ENCODE peak calls at places on chromosomes 3 and 15, in seven cellular contexts. Z is dorsolateral prefrontal cortex; V is right atrium auricular region; W is lower lobe of right lung; M is thoracic aorta; T is aorta; R is CD8-positive, alpha-beta memory T cell. X is an unnamed sample.

GRCh38 chr15:70522323-70522966 is 240.9 kb downstream of the UACA start:
- DNase-seq in Z (no peak), V (no peak), W (no peak), M (no peak), T (no peak), R (no peak), X (no peak)

GRCh38 chr15:34582461-34583357 is 742 bp downstream of the GOLGA8B start:
- DNase-seq in Z (no peak), V (no peak), W (no peak), M (no peak), T (peak), R (peak), X (peak)

GRCh38 chr15:70479056-70479455 is 284.3 kb downstream of the UACA start:
- DNase-seq in Z (no peak), V (no peak), W (no peak), M (no peak), T (peak), R (no peak), X (no peak)

GRCh38 chr3:118760611-118761606 is 273.7 kb downstream of the IGSF11 start:
- DNase-seq in Z (no peak), V (no peak), W (no peak), M (no peak), T (no peak), R (no peak), X (no peak)

GRCh38 chr3:187027531-187027936 is 97.2 kb downstream of the ST6GAL1 start:
- DNase-seq in Z (no peak), V (no peak), W (no peak), M (no peak), T (no peak), R (peak), X (peak)

GRCh38 chr3:125054436-125055164 is 1.2 kb downstream of the HEG1 start:
- DNase-seq in Z (no peak), V (no peak), W (no peak), M (no peak), T (no peak), R (peak), X (peak)

GRCh38 chr15:78732634-78733033 is 78.6 kb downstream of the ADAMTS7 start:
- DNase-seq in Z (no peak), V (no peak), W (no peak), M (no peak), T (peak), R (no peak), X (no peak)

GRCh38 chr3:43012189-43012588 is 33.1 kb downstream of the GASK1A start:
- DNase-seq in Z (no peak), V (no peak), W (no peak), M (no peak), T (no peak), R (no peak), X (no peak)

GRCh38 chr15:77632760-77633133 is at the start of gene LINGO1:
- DNase-seq in Z (no peak), V (no peak), W (no peak), M (no peak), T (no peak), R (no peak), X (no peak)

GRCh38 chr15:69852482-69853275 is 245.0 kb downstream of the TLE3 start:
- DNase-seq in Z (no peak), V (no peak), W (no peak), M (no peak), T (no peak), R (no peak), X (no peak)

GRCh38 chr15:90104551-90104950 is 2.3 kb upstream of the IDH2 start:
- DNase-seq in Z (peak), V (no peak), W (no peak), M (no peak), T (no peak), R (no peak), X (no peak)

GRCh38 chr3:142027295-142027694 is 122.0 kb downstream of the TFDP2 start:
- DNase-seq in Z (no peak), V (no peak), W (no peak), M (no peak), T (no peak), R (no peak), X (no peak)

GRCh38 chr15:41564286-41564959 is 5.4 kb downstream of the TYRO3 start:
- DNase-seq in Z (peak), V (no peak), W (no peak), M (no peak), T (no peak), R (no peak), X (no peak)

GRCh38 chr3:100103558-100104441 is 10.5 kb downstream of the FILIP1L start:
- DNase-seq in Z (no peak), V (no peak), W (no peak), M (no peak), T (no peak), R (no peak), X (no peak)

GRCh38 chr15:65680544-65680943 is 58.8 kb downstream of the SLC24A1 start:
- DNase-seq in Z (no peak), V (no peak), W (no peak), M (no peak), T (no peak), R (no peak), X (no peak)

GRCh38 chr3:195662-196061 is 901 bp upstream of the CHL1 start:
- DNase-seq in Z (no peak), V (no peak), W (no peak), M (no peak), T (no peak), R (no peak), X (no peak)

GRCh38 chr15:45183001-45183400 is 4.8 kb downstream of the SHF start:
- DNase-seq in Z (no peak), V (no peak), W (no peak), M (no peak), T (no peak), R (no peak), X (no peak)

GRCh38 chr3:193574488-193575072 is 18.4 kb upstream of the OPA1 start:
- DNase-seq in Z (no peak), V (no peak), W (no peak), M (no peak), T (no peak), R (no peak), X (no peak)

GRCh38 chr3:153956621-153957020 is 164.6 kb upstream of the ARHGEF26 start:
- DNase-seq in Z (no peak), V (no peak), W (no peak), M (no peak), T (no peak), R (no peak), X (no peak)

GRCh38 chr3:191350389-191351090 is 20.2 kb upstream of the UTS2B start:
- DNase-seq in Z (no peak), V (no peak), W (no peak), M (no peak), T (no peak), R (no peak), X (no peak)

GRCh38 chr3:97932387-97932801 is 39.8 kb downstream of the RIOX2 start:
- DNase-seq in Z (no peak), V (no peak), W (no peak), M (no peak), T (no peak), R (no peak), X (no peak)

GRCh38 chr3:109098245-109098644 is 19.7 kb downstream of the MORC1 start:
- DNase-seq in Z (no peak), V (no peak), W (no peak), M (no peak), T (no peak), R (no peak), X (no peak)

GRCh38 chr3:96449803-96450202 is 364.6 kb upstream of the EPHA6 start:
- DNase-seq in Z (no peak), V (no peak), W (no peak), M (no peak), T (no peak), R (no peak), X (no peak)

GRCh38 chr3:121981473-121981872 is 40.6 kb downstream of the ILDR1 start:
- DNase-seq in Z (no peak), V (no peak), W (no peak), M (no peak), T (no peak), R (no peak), X (no peak)

GRCh38 chr3:51681453-51681852 is 10.4 kb downstream of the TEX264 start:
- DNase-seq in Z (no peak), V (no peak), W (peak), M (no peak), T (no peak), R (peak), X (peak)

GRCh38 chr3:128281461-128282367 is 128.4 kb downstream of the EEFSEC start:
- DNase-seq in Z (no peak), V (no peak), W (no peak), M (no peak), T (no peak), R (no peak), X (no peak)

GRCh38 chr3:18946524-18946923 is 201.8 kb upstream of the KCNH8 start:
- DNase-seq in Z (no peak), V (no peak), W (no peak), M (no peak), T (no peak), R (no peak), X (no peak)

GRCh38 chr15:64009798-64010241 is 36.5 kb downstream of the DAPK2 start:
- DNase-seq in Z (no peak), V (no peak), W (no peak), M (no peak), T (no peak), R (peak), X (peak)

GRCh38 chr15:64009241-64009640 is 37.0 kb downstream of the DAPK2 start:
- DNase-seq in Z (no peak), V (no peak), W (no peak), M (no peak), T (no peak), R (no peak), X (peak)

GRCh38 chr15:64013179-64014043 is 32.9 kb downstream of the DAPK2 start:
- DNase-seq in Z (no peak), V (no peak), W (no peak), M (no peak), T (no peak), R (no peak), X (no peak)

GRCh38 chr15:64008177-64008576 is 38.1 kb downstream of the DAPK2 start:
- DNase-seq in Z (no peak), V (no peak), W (no peak), M (no peak), T (no peak), R (no peak), X (no peak)

DNA sequence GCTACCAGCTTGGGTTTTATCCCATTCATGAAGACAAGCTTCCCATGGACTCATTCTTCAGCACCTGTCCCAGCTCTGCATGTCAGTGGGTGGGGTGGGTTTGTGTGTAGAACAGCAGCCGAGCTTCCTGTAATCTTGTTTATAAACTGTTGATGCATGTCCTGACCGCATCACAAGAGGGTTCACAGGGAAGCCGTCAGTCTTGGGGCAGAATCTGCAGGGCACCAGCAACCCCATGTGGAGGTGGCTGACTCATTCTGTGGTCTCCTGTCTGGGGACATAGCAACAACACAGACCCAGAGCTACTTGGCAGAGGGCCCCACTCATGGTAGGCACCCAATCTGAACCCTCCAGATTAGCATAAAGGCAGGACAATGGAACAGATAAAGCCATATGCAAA is 35.6 kb downstream of the DAPK2 start:
- DNase-seq in Z (no peak), V (peak), W (peak), M (no peak), T (no peak), R (peak), X (peak)
- H3K4me3 ChIP-seq in Z (no peak), V (no peak), W (no peak), M (no peak), T (no peak), R (peak), X (no peak)

GRCh38 chr3:158839966-158840365 is 38.1 kb downstream of the MFSD1 start:
- DNase-seq in Z (no peak), V (no peak), W (no peak), M (no peak), T (no peak), R (no peak), X (no peak)

GRCh38 chr3:158842946-158843345 is 41.1 kb downstream of the MFSD1 start:
- DNase-seq in Z (no peak), V (no peak), W (no peak), M (no peak), T (no peak), R (no peak), X (no peak)

GRCh38 chr3:158837232-158837631 is 35.4 kb downstream of the MFSD1 start:
- DNase-seq in Z (no peak), V (no peak), W (no peak), M (no peak), T (no peak), R (no peak), X (no peak)

GRCh38 chr3:158845748-158846350 is 44.0 kb downstream of the MFSD1 start:
- DNase-seq in Z (no peak), V (no peak), W (no peak), M (no peak), T (no peak), R (peak), X (peak)

DNA sequence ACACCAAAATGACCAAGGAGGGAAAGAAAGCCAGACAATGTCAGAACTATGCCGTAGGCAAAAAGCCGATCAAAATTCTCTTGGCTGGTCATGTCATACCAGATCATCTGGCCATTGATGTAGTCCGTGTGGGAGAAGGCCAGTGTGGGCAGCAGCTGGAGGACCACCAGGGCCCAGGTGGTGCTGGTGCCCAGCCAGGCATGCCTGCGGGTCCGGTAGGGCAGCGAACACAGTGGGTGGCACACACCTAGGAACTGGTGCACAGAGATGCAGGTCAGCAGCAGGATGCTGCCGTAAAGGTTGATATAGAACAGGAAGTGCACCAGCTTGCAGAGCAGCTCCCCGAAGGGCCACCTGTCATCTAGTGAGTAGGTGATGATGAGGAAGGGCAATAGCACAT is 39.5 kb downstream of the MFSD1 start:
- DNase-seq in Z (no peak), V (no peak), W (no peak), M (no peak), T (no peak), R (no peak), X (no peak)
- H3K4me3 ChIP-seq in Z (no peak), V (no peak), W (no peak), M (no peak), T (no peak), R (no peak), X (no peak)

DNA sequence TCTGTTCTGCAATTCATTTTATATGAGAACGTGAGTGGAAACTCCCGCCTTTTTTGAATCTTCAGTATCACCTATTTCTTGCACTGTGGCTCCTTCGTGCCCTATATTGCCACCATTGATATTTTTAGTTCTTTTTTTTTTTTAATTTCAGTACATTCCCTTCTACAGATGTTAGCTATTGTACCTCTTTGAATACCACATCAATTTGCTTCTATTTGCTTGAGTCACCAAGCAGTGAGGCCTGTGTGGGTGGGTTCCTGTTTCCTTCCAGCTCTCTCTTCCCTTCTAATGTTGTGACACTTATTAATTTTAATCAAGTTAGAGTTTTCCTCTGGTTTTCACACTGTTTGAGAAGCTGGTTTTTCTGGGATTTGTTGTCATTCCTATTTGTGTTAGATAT is 8.7 kb downstream of the HACD2 start:
- DNase-seq in Z (no peak), V (no peak), W (no peak), M (no peak), T (no peak), R (no peak), X (no peak)
- H3K4me3 ChIP-seq in Z (no peak), V (no peak), W (no peak), M (no peak), T (no peak), R (no peak), X (no peak)

GRCh38 chr3:156290917-156291268 is 170.5 kb downstream of the KCNAB1 start:
- DNase-seq in Z (no peak), V (no peak), W (no peak), M (no peak), T (no peak), R (no peak), X (no peak)
- H3K4me3 ChIP-seq in Z (peak), V (peak), W (peak), M (peak), T (peak), R (no peak), X (no peak)

GRCh38 chr3:149777414-149778214 is 14.7 kb downstream of the ANKUB1 start:
- DNase-seq in Z (no peak), V (no peak), W (no peak), M (no peak), T (no peak), R (no peak), X (no peak)

GRCh38 chr3:149781216-149781615 is 11.1 kb downstream of the ANKUB1 start:
- DNase-seq in Z (no peak), V (no peak), W (no peak), M (no peak), T (no peak), R (no peak), X (no peak)

GRCh38 chr3:149784064-149784704 is 8.2 kb downstream of the ANKUB1 start:
- DNase-seq in Z (no peak), V (no peak), W (no peak), M (no peak), T (no peak), R (no peak), X (no peak)

GRCh38 chr3:149783576-149783975 is 8.8 kb downstream of the ANKUB1 start:
- DNase-seq in Z (no peak), V (no peak), W (no peak), M (no peak), T (no peak), R (no peak), X (no peak)
- H3K4me3 ChIP-seq in Z (no peak), V (no peak), W (no peak), M (no peak), T (no peak), R (no peak), X (no peak)